ENCODE peak calls at places on chromosome 15, in nine cellular contexts. E is endothelial cell of umbilical vein, V is tibial artery, T is fibroblast of lung, B is Peyer's patch, I is osteoblast, X is psoas muscle, O is WERI-Rb-1, U is heart right ventricle. D is an unnamed sample. For H3K27me3, the result is how much of the 10 kb centered on the place peaks cover.

GRCh38 chr15:93331545-93332117 is 242.6 kb upstream of the RGMA start:
- DNase-seq in T (no peak), V (no peak), U (no peak), B (no peak), O (no peak), E (no peak), X (no peak), I (no peak), D (no peak)

GRCh38 chr15:74857082-74857655 is 14.2 kb upstream of the ULK3 start:
- DNase-seq in O (no peak), B (no peak), T (no peak), V (no peak), U (no peak), X (no peak), E (no peak), I (peak), D (no peak)

GRCh38 chr15:31397851-31398661 is 71.4 kb downstream of the KLF13 start:
- DNase-seq in B (no peak), T (no peak), U (peak), X (no peak), V (no peak), O (no peak), I (no peak), E (no peak), D (no peak)

GRCh38 chr15:93103823-93104222 is 14.8 kb upstream of the RGMA start:
- DNase-seq in B (no peak), O (no peak), V (no peak), T (no peak), I (no peak), U (no peak), X (no peak), E (no peak), D (no peak)

GRCh38 chr15:56763496-56763895 is 30.2 kb upstream of the ZNF280D start:
- DNase-seq in O (no peak), U (no peak), V (no peak), T (peak), X (no peak), B (no peak), I (no peak), E (peak), D (no peak)

GRCh38 chr15:73994912-73995622 is 551 bp downstream of the PML start:
- DNase-seq in E (no peak), U (peak), B (no peak), T (no peak), V (no peak), O (no peak), X (peak), I (no peak), D (no peak)

GRCh38 chr15:39621210-39621609 is 40.3 kb downstream of the THBS1 start:
- DNase-seq in X (no peak), V (no peak), B (no peak), E (peak), U (no peak), I (no peak), O (no peak), T (no peak), D (no peak)

GRCh38 chr15:92714071-92714456 is 58.5 kb upstream of the FAM174B start:
- DNase-seq in O (no peak), B (no peak), X (no peak), T (peak), E (peak), I (peak), U (no peak), V (no peak), D (no peak)

GRCh38 chr15:60326824-60327654 is 70.7 kb downstream of the ANXA2 start:
- DNase-seq in O (peak), X (no peak), T (peak), I (no peak), V (no peak), B (no peak), E (peak), U (no peak), D (no peak)

GRCh38 chr15:75360391-75360790 is 8.0 kb downstream of the MAN2C1 start:
- DNase-seq in T (no peak), E (no peak), I (no peak), V (no peak), B (no peak), X (no peak), U (no peak), O (no peak), D (no peak)

GRCh38 chr15:33844186-33844585 is 124.1 kb upstream of the CHRM5 start:
- DNase-seq in E (no peak), T (no peak), X (no peak), I (no peak), V (no peak), U (no peak), O (no peak), B (no peak), D (no peak)

GRCh38 chr15:31477851-31478250 is 151.2 kb downstream of the KLF13 start:
- DNase-seq in I (no peak), T (no peak), V (no peak), E (no peak), U (no peak), O (no peak), B (no peak), X (no peak), D (no peak)

GRCh38 chr15:80072285-80072684 is 12.8 kb downstream of the ZFAND6 start:
- DNase-seq in T (peak), O (peak), U (no peak), E (peak), V (no peak), B (no peak), I (no peak), X (no peak), D (peak)

GRCh38 chr15:79403501-79403900 is 28.6 kb upstream of the MINAR1 start:
- DNase-seq in E (no peak), I (no peak), U (no peak), X (no peak), B (no peak), T (no peak), V (no peak), O (no peak), D (no peak)

GRCh38 chr15:92636950-92637481 is 18.6 kb downstream of the FAM174B start:
- DNase-seq in U (no peak), B (no peak), I (no peak), V (no peak), O (peak), E (no peak), T (no peak), X (no peak), D (no peak)

GRCh38 chr15:25739687-25740121 is 123.4 kb downstream of the ATP10A start:
- DNase-seq in T (peak), O (peak), I (peak), E (no peak), X (no peak), B (peak), V (no peak), U (no peak), D (peak)

GRCh38 chr15:64622410-64623260 is 152.8 kb downstream of the RBPMS2 start:
- DNase-seq in E (no peak), B (no peak), O (no peak), T (no peak), I (no peak), V (no peak), U (no peak), X (no peak), D (peak)

GRCh38 chr15:73633991-73634495 is 854 bp upstream of the NPTN start:
- DNase-seq in T (peak), I (peak), E (peak), U (no peak), X (no peak), O (no peak), B (no peak), V (no peak), D (no peak)

GRCh38 chr15:71957026-71957425 is 146.7 kb downstream of the NR2E3 start:
- DNase-seq in O (no peak), U (no peak), T (peak), E (no peak), V (no peak), X (no peak), I (no peak), B (no peak), D (no peak)

GRCh38 chr15:43118276-43118675 is 12.4 kb upstream of the UBR1 start:
- DNase-seq in I (no peak), V (no peak), X (no peak), B (no peak), U (no peak), E (no peak), T (no peak), O (no peak), D (no peak)

GRCh38 chr15:93252780-93253179 is 163.8 kb upstream of the RGMA start:
- DNase-seq in X (no peak), V (no peak), I (no peak), T (no peak), U (no peak), B (no peak), E (no peak), O (no peak), D (no peak)

GRCh38 chr15:44427756-44428724 is 611 bp downstream of the CTDSPL2 start:
- DNase-seq in O (no peak), I (peak), E (peak), U (no peak), V (no peak), X (no peak), T (no peak), B (no peak), D (no peak)

GRCh38 chr15:37880009-37880834 is 54.2 kb upstream of the TMCO5A start:
- DNase-seq in O (peak), X (no peak), E (peak), T (peak), B (no peak), V (no peak), U (no peak), I (no peak), D (no peak)

GRCh38 chr15:74870496-74871213 is 2.5 kb downstream of the SCAMP2 start:
- DNase-seq in U (no peak), I (no peak), B (no peak), E (peak), O (no peak), T (no peak), X (no peak), V (no peak), D (no peak)

GRCh38 chr15:100966997-100967396 is 47.8 kb downstream of the LRRK1 start:
- DNase-seq in O (no peak), V (no peak), B (no peak), I (no peak), E (no peak), T (no peak), U (no peak), X (no peak), D (no peak)

GRCh38 chr15:56936929-56937328 is 18.5 kb downstream of the TCF12 start:
- DNase-seq in E (no peak), T (no peak), B (no peak), X (no peak), V (no peak), U (no peak), I (no peak), O (no peak), D (no peak)

GRCh38 chr15:67783303-67783702 is 42.0 kb upstream of the SKOR1 start:
- DNase-seq in B (no peak), X (no peak), O (peak), U (no peak), I (no peak), E (no peak), T (no peak), V (no peak), D (peak)

GRCh38 chr15:32802296-32802936 is 84.6 kb downstream of the GREM1 start:
- DNase-seq in V (no peak), U (no peak), E (no peak), I (peak), T (peak), X (no peak), B (no peak), O (no peak), D (no peak)

GRCh38 chr15:48541659-48542334 is 103.7 kb downstream of the FBN1 start:
- DNase-seq in B (no peak), V (peak), U (no peak), I (no peak), O (no peak), X (no peak), T (peak), E (peak), D (no peak)

GRCh38 chr15:70209499-70209898 is 111.8 kb upstream of the TLE3 start:
- DNase-seq in I (no peak), B (no peak), T (no peak), O (no peak), X (no peak), E (no peak), V (no peak), U (no peak), D (no peak)

GRCh38 chr15:89243046-89243690 is 611 bp upstream of the FANCI start:
- DNase-seq in V (peak), B (no peak), E (no peak), X (no peak), O (no peak), I (no peak), T (peak), U (no peak), D (no peak)
- H3K27ac ChIP-seq in V (peak), B (peak), E (no peak), X (no peak), O (no peak), I (peak), T (peak), U (peak), D (no peak)

DNA sequence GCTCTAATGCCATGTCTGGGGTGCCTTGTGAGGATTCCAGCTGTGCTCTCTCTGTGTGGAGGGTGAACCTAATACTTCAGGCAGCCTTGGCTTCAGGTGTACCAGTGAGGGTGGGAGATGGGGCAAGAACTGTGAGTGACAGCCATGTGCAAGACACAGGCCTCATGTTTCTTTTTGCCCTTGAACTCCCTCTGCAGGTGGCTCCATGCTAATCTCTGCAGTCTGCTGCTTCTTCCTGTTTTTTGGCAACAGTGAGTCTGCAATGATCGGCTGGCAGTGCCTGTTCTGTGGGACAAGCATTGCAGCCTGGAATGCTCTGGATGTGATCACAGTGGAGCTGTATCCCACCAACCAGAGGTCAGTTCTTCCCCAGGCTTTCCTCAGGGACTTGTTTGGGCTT is 189.3 kb downstream of the SV2B start:
- DNase-seq in V (no peak), X (no peak), E (no peak), U (no peak), B (no peak), I (no peak), O (peak), T (no peak), D (no peak)
- TF ChIP-seq CTCF in V (no peak), X (no peak), E (no peak), U (no peak), B (no peak), I (no peak), O (peak), T (no peak), D (no peak)

DNA sequence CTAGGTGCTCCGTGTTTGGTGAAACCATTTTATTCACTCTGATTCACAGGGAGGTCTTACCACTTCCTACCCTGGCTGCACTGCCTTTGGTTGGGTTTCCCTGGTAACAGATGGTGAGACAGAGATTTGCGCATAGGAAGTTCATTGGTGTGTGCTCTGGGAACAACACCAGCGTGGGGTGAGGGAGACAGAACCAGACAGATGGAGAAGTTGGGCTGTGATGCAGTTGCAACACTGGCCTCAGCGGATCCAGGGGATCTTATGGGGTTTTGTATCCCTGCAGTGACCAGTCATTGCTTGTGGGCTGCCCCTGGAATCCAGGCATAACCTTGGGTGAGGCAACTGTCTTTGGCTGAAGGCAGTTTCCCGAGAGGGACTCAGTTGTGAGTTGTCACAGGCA is 12.5 kb upstream of the IL16 start:
- DNase-seq in O (no peak), T (peak), E (no peak), X (peak), V (peak), B (no peak), I (no peak), U (no peak), D (no peak)
- H3K27me3 ChIP-seq in O (under half), T (under half), E (under half), X (under half), V (under half), B (under half), I (under half), U (under half), D (under half)

GRCh38 chr15:62171882-62172281 is 6.8 kb upstream of the C2CD4B start:
- DNase-seq in I (no peak), B (no peak), V (no peak), E (peak), U (no peak), X (no peak), O (no peak), T (no peak), D (no peak)

GRCh38 chr15:62173215-62173614 is 8.1 kb upstream of the C2CD4B start:
- DNase-seq in E (peak), U (peak), I (no peak), B (no peak), O (no peak), X (peak), T (no peak), V (peak), D (no peak)
- H3K27ac ChIP-seq in E (peak), U (peak), I (no peak), B (no peak), O (no peak), X (peak), T (no peak), V (no peak), D (no peak)

DNA sequence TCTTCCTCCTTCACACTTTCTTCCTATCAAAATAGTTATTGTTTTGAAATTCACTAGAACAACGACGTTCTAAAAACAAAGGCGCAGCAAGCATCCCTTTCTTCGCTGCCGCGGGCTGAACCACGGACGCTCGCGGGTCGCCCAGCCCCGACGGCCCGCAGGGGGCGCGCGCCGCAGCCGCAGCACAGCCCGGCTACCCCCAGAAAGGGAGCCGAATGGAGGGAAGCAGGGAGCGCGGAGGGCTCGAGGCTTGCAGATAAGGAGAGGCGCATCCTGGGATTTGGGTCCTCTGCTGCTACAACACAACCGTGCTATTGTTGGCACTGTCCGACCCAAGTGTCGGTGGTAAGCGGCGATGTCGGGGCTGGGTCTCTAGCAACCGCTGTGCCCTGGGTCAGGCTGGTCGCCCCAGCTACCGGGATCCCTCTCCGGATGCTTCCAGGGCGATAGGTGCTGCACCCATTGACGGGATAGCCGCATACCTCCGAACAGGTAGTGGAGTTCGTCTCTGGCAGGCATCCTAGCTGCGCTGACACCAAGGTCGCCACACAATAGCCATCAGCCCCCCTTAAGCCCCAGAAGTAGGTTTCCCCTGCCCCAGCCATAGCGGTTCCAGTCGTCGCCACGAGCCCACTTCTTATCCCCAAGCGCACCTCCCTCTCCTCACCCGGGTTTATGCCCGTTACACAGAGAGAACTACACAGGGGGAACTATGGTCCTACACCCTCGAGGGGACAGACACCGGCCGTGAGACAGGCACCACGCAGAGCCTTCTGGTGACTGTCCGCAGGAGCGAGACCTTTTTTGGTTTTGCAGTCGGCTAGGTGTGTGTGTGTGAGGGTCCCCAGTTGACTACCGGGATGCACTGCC is 6.0 kb downstream of the ONECUT1 start:
- DNase-seq in U (no peak), E (peak), X (no peak), I (peak), V (no peak), O (peak), B (peak), T (no peak), D (no peak)
- TF ChIP-seq CTCF in U (peak), E (peak), X (peak), I (peak), V (peak), O (peak), B (peak), T (peak), D (peak)

GRCh38 chr15:68846851-68847439 is 26.2 kb upstream of the ANP32A start:
- DNase-seq in T (no peak), O (no peak), I (no peak), X (no peak), V (no peak), U (no peak), E (no peak), B (no peak), D (no peak)

GRCh38 chr15:68844856-68845550 is 24.3 kb upstream of the ANP32A start:
- DNase-seq in V (no peak), T (no peak), X (no peak), E (no peak), O (no peak), B (no peak), I (no peak), U (no peak), D (no peak)

GRCh38 chr15:68843425-68844311 is 23.0 kb upstream of the ANP32A start:
- DNase-seq in O (no peak), V (no peak), X (no peak), U (peak), B (peak), E (peak), I (no peak), T (peak), D (no peak)

DNA sequence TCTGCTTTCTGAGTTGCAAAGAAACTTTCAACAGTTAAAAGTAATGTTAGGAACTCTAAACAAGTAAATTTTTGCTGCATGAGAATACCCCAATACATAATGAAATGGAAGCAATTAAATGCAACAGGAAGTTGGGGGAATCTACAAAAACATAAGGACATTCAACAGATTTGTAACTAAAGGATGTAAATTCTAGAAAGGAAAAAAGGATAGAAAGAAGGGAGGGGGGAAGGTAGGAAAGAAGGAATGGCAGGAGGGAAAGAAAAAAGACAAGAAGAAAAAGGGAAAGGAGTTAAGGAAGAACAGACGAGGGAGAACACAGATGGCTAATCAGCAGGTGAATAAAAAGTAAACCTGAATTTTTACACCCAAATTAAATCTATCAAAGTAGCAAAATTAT is 22.3 kb upstream of the ANP32A start:
- DNase-seq in X (no peak), T (no peak), I (no peak), E (no peak), O (no peak), V (no peak), U (no peak), B (no peak), D (no peak)
- H3K27me3 ChIP-seq in X (under half), T (under half), I (half or more), E (under half), O (under half), V (half or more), U (under half), B (under half), D (half or more)

GRCh38 chr15:78038585-78039247 is 38.8 kb downstream of the TBC1D2B start:
- DNase-seq in I (no peak), T (no peak), U (no peak), X (no peak), B (no peak), O (no peak), E (no peak), V (no peak), D (no peak)
- H3K27ac ChIP-seq in I (no peak), T (no peak), U (no peak), X (no peak), B (peak), O (no peak), E (no peak), V (no peak), D (no peak)

D was measured in CD4-positive, alpha-beta T cell.